ENCODE peak calls at places on chromosome 4, in six cellular contexts. One of them, this sample, is unnamed.

GRCh38 chr4:108315699-108316098 is 147.0 kb upstream of the LEF1 start:
- DNase-seq in A549: no peak
- DNase-seq in upper lobe of right lung: no peak
- DNase-seq in testis: no peak
- DNase-seq in mammary epithelial cell: no peak
- DNase-seq in suprapubic skin: no peak
- DNase-seq in this sample: no peak

GRCh38 chr4:56658410-56659003 is 22.6 kb downstream of the HOPX start:
- DNase-seq in A549: no peak
- DNase-seq in upper lobe of right lung: no peak
- DNase-seq in testis: no peak
- DNase-seq in mammary epithelial cell: peak; percentile 47
- DNase-seq in suprapubic skin: no peak
- DNase-seq in this sample: no peak

GRCh38 chr4:151808120-151808529 is 47.3 kb upstream of the GATB start:
- DNase-seq in A549: no peak
- DNase-seq in upper lobe of right lung: no peak
- DNase-seq in testis: no peak
- DNase-seq in mammary epithelial cell: peak; percentile 24
- DNase-seq in suprapubic skin: no peak
- DNase-seq in this sample: no peak

GRCh38 chr4:26787461-26788340 is 72.9 kb upstream of the STIM2 start:
- DNase-seq in A549: peak; percentile 50
- DNase-seq in upper lobe of right lung: no peak
- DNase-seq in testis: no peak
- DNase-seq in mammary epithelial cell: peak; percentile 85
- DNase-seq in suprapubic skin: no peak
- DNase-seq in this sample: no peak

GRCh38 chr4:77852892-77853495 is 9.6 kb upstream of the MRPL1 start:
- DNase-seq in A549: no peak
- DNase-seq in upper lobe of right lung: no peak
- DNase-seq in testis: no peak
- DNase-seq in mammary epithelial cell: no peak
- DNase-seq in suprapubic skin: no peak
- DNase-seq in this sample: no peak

GRCh38 chr4:152937535-152938236 is 1.6 kb downstream of the FHDC1 start:
- DNase-seq in A549: peak; percentile 14
- DNase-seq in upper lobe of right lung: peak; percentile 78
- DNase-seq in testis: peak; percentile 50
- DNase-seq in mammary epithelial cell: peak; percentile 58
- DNase-seq in suprapubic skin: no peak
- DNase-seq in this sample: no peak

GRCh38 chr4:83536649-83537352 is 893 bp downstream of the GPAT3 start:
- DNase-seq in A549: no peak
- DNase-seq in upper lobe of right lung: no peak
- DNase-seq in testis: no peak
- DNase-seq in mammary epithelial cell: no peak
- DNase-seq in suprapubic skin: no peak
- DNase-seq in this sample: no peak

GRCh38 chr4:87009095-87009648 is 74.4 kb downstream of the AFF1 start:
- DNase-seq in A549: no peak
- DNase-seq in upper lobe of right lung: no peak
- DNase-seq in testis: no peak
- DNase-seq in mammary epithelial cell: no peak
- DNase-seq in suprapubic skin: no peak
- DNase-seq in this sample: no peak

GRCh38 chr4:56674984-56675383 is 6.1 kb downstream of the HOPX start:
- DNase-seq in A549: no peak
- DNase-seq in upper lobe of right lung: no peak
- DNase-seq in testis: no peak
- DNase-seq in mammary epithelial cell: no peak
- DNase-seq in suprapubic skin: no peak
- DNase-seq in this sample: no peak

GRCh38 chr4:144709793-144710525 is 64.0 kb downstream of the HHIP start:
- DNase-seq in A549: peak; percentile 44
- DNase-seq in upper lobe of right lung: no peak
- DNase-seq in testis: no peak
- DNase-seq in mammary epithelial cell: peak; percentile 92
- DNase-seq in suprapubic skin: no peak
- DNase-seq in this sample: no peak

GRCh38 chr4:187666634-187667033 is 328.9 kb upstream of the ZFP42 start:
- DNase-seq in A549: no peak
- DNase-seq in upper lobe of right lung: no peak
- DNase-seq in testis: peak; percentile 54
- DNase-seq in mammary epithelial cell: no peak
- DNase-seq in suprapubic skin: no peak
- DNase-seq in this sample: no peak

GRCh38 chr4:122798101-122798500 is 28.5 kb upstream of the FGF2 start:
- DNase-seq in A549: peak; percentile 73
- DNase-seq in upper lobe of right lung: no peak
- DNase-seq in testis: peak; percentile 56
- DNase-seq in mammary epithelial cell: peak; percentile 91
- DNase-seq in suprapubic skin: no peak
- DNase-seq in this sample: peak; percentile 88

GRCh38 chr4:131764730-131765129 is 1384.4 kb upstream of the PCDH10 start:
- DNase-seq in A549: no peak
- DNase-seq in upper lobe of right lung: no peak
- DNase-seq in testis: peak; percentile 43
- DNase-seq in mammary epithelial cell: no peak
- DNase-seq in suprapubic skin: no peak
- DNase-seq in this sample: no peak

GRCh38 chr4:122364700-122365404 is 14.0 kb upstream of the ADAD1 start:
- DNase-seq in A549: peak; percentile 3
- DNase-seq in upper lobe of right lung: no peak
- DNase-seq in testis: no peak
- DNase-seq in mammary epithelial cell: no peak
- DNase-seq in suprapubic skin: no peak
- DNase-seq in this sample: no peak

GRCh38 chr4:663438-664428 is 10.3 kb downstream of the ATP5ME start:
- DNase-seq in A549: no peak
- DNase-seq in upper lobe of right lung: peak; percentile 89
- DNase-seq in testis: peak; percentile 64
- DNase-seq in mammary epithelial cell: no peak
- DNase-seq in suprapubic skin: no peak
- DNase-seq in this sample: no peak

GRCh38 chr4:139523076-139523475 is 32.9 kb downstream of the SETD7 start:
- DNase-seq in A549: no peak
- DNase-seq in upper lobe of right lung: no peak
- DNase-seq in testis: no peak
- DNase-seq in mammary epithelial cell: peak; percentile 32
- DNase-seq in suprapubic skin: no peak
- DNase-seq in this sample: no peak

GRCh38 chr4:140237616-140238352 is 83.8 kb upstream of the MAML3 start:
- DNase-seq in A549: no peak
- DNase-seq in upper lobe of right lung: peak; percentile 80
- DNase-seq in testis: peak; percentile 78
- DNase-seq in mammary epithelial cell: no peak
- DNase-seq in suprapubic skin: peak; percentile 88
- DNase-seq in this sample: peak; percentile 88

GRCh38 chr4:20159516-20159915 is 92.2 kb upstream of the SLIT2 start:
- DNase-seq in A549: no peak
- DNase-seq in upper lobe of right lung: no peak
- DNase-seq in testis: no peak
- DNase-seq in mammary epithelial cell: no peak
- DNase-seq in suprapubic skin: no peak
- DNase-seq in this sample: no peak

GRCh38 chr4:24209131-24209530 is 319.3 kb upstream of the PPARGC1A start:
- DNase-seq in A549: no peak
- DNase-seq in upper lobe of right lung: no peak
- DNase-seq in testis: no peak
- DNase-seq in mammary epithelial cell: no peak
- DNase-seq in suprapubic skin: no peak
- DNase-seq in this sample: no peak

DNA sequence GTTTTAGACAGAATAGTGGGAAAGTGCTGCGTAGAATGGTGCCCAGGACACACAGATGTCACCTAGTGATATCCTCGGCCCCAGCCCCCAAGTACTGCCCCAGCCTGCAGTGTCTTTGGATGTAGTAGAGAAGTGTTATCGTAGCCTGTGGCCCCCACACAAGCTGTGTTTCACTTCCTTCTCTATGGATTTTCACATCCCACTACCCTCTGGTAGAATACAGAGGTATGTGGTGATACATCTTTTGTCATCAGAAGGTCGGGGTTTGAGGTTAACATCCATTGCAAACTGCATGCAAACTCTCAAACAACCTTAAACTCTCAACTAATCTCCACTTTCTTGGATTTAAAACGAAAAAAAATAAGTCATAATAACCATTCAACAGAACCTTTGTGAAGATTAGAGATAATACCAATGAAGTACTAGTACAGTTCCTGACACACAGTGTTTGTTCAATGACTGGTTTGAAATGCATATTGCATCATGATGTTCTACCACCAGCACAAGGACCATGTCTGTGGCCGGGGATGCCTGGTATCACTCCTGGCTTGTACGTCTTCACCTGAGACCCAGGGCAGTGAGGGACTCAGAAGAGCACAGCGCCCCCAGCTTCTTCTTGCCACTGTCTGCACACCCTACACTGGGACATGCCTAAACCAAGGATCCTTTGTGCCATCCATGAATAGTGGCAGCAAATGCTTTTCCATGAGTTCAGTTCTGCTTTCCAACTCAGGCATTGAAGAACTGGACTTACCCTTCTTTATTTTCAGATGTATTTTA is 267.3 kb downstream of the DCTD start:
- DNase-seq in A549: no peak
- DNase-seq in upper lobe of right lung: no peak
- DNase-seq in testis: no peak
- DNase-seq in mammary epithelial cell: no peak
- DNase-seq in suprapubic skin: no peak
- DNase-seq in this sample: no peak
- H3K4me3 ChIP-seq in A549: no peak overlapping the region
- H3K4me3 ChIP-seq in upper lobe of right lung: no peak overlapping the region
- H3K4me3 ChIP-seq in testis: no peak overlapping the region
- H3K4me3 ChIP-seq in mammary epithelial cell: no peak overlapping the region
- H3K4me3 ChIP-seq in suprapubic skin: no peak overlapping the region
- H3K4me3 ChIP-seq in this sample: no peak overlapping the region

GRCh38 chr4:7832331-7832730 is 107.3 kb downstream of the AFAP1 start:
- DNase-seq in A549: no peak
- DNase-seq in upper lobe of right lung: no peak
- DNase-seq in testis: no peak
- DNase-seq in mammary epithelial cell: no peak
- DNase-seq in suprapubic skin: no peak
- DNase-seq in this sample: no peak

GRCh38 chr4:7829687-7830580 is 109.7 kb downstream of the AFAP1 start:
- DNase-seq in A549: no peak
- DNase-seq in upper lobe of right lung: no peak
- DNase-seq in testis: no peak
- DNase-seq in mammary epithelial cell: no peak
- DNase-seq in suprapubic skin: no peak
- DNase-seq in this sample: no peak

GRCh38 chr4:7830747-7831146 is 108.9 kb downstream of the AFAP1 start:
- DNase-seq in A549: no peak
- DNase-seq in upper lobe of right lung: no peak
- DNase-seq in testis: no peak
- DNase-seq in mammary epithelial cell: no peak
- DNase-seq in suprapubic skin: no peak
- DNase-seq in this sample: no peak

GRCh38 chr4:7831330-7831729 is 108.3 kb downstream of the AFAP1 start:
- DNase-seq in A549: no peak
- DNase-seq in upper lobe of right lung: no peak
- DNase-seq in testis: no peak
- DNase-seq in mammary epithelial cell: no peak
- DNase-seq in suprapubic skin: no peak
- DNase-seq in this sample: peak; percentile 76

DNA sequence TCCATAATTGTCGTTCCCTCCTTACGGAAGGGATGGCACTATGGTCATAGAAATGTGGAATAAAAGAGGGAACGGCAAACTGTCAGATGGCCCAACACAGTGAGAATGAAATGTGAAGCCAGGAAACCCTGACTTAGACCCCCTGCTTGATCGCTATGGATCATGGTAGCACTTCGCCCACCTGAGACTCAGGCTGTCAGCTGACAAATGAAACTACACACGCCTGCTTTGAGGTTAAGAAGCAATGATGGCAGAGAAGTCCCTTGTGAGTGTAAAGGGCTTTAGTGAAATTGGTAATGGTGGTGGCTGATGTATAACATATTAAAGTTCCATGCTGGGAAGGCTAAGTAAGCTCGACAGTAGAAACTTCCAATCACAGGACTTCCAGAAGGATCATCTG is 107.8 kb downstream of the AFAP1 start:
- DNase-seq in A549: no peak
- DNase-seq in upper lobe of right lung: no peak
- DNase-seq in testis: no peak
- DNase-seq in mammary epithelial cell: no peak
- DNase-seq in suprapubic skin: no peak
- DNase-seq in this sample: no peak
- H3K27ac ChIP-seq in A549: peak overlapping the region; percentile 52
- H3K27ac ChIP-seq in upper lobe of right lung: peak overlapping the region; percentile 53
- H3K27ac ChIP-seq in testis: no peak overlapping the region
- H3K27ac ChIP-seq in mammary epithelial cell: no peak overlapping the region
- H3K27ac ChIP-seq in suprapubic skin: peak overlapping the region; percentile 12
- H3K27ac ChIP-seq in this sample: peak overlapping the region; percentile 92

GRCh38 chr4:105455182-105455581 is 18.7 kb downstream of the PPA2 start:
- DNase-seq in A549: no peak
- DNase-seq in upper lobe of right lung: no peak
- DNase-seq in testis: no peak
- DNase-seq in mammary epithelial cell: no peak
- DNase-seq in suprapubic skin: no peak
- DNase-seq in this sample: no peak

GRCh38 chr4:105457997-105458396 is 15.9 kb downstream of the PPA2 start:
- DNase-seq in A549: no peak
- DNase-seq in upper lobe of right lung: no peak
- DNase-seq in testis: no peak
- DNase-seq in mammary epithelial cell: no peak
- DNase-seq in suprapubic skin: no peak
- DNase-seq in this sample: no peak

GRCh38 chr4:105451346-105451745 is 22.5 kb downstream of the PPA2 start:
- DNase-seq in A549: no peak
- DNase-seq in upper lobe of right lung: no peak
- DNase-seq in testis: no peak
- DNase-seq in mammary epithelial cell: no peak
- DNase-seq in suprapubic skin: no peak
- DNase-seq in this sample: no peak

GRCh38 chr4:105455998-105456397 is 17.9 kb downstream of the PPA2 start:
- DNase-seq in A549: no peak
- DNase-seq in upper lobe of right lung: no peak
- DNase-seq in testis: no peak
- DNase-seq in mammary epithelial cell: no peak
- DNase-seq in suprapubic skin: no peak
- DNase-seq in this sample: no peak

GRCh38 chr4:105453550-105454201 is 20.2 kb downstream of the PPA2 start:
- DNase-seq in A549: no peak
- DNase-seq in upper lobe of right lung: no peak
- DNase-seq in testis: no peak
- DNase-seq in mammary epithelial cell: peak; percentile 13
- DNase-seq in suprapubic skin: no peak
- DNase-seq in this sample: no peak
- TF ChIP-seq CTCF in A549: no peak
- TF ChIP-seq CTCF in upper lobe of right lung: no peak
- TF ChIP-seq CTCF in testis: no peak
- TF ChIP-seq CTCF in mammary epithelial cell: peak; percentile 30
- TF ChIP-seq CTCF in suprapubic skin: no peak
- TF ChIP-seq CTCF in this sample: no peak

GRCh38 chr4:94175553-94176260 is 32.0 kb upstream of the SMARCAD1 start:
- DNase-seq in A549: no peak
- DNase-seq in upper lobe of right lung: no peak
- DNase-seq in testis: no peak
- DNase-seq in mammary epithelial cell: no peak
- DNase-seq in suprapubic skin: no peak
- DNase-seq in this sample: no peak
- H3K4me3 ChIP-seq in A549: no peak overlapping the region
- H3K4me3 ChIP-seq in upper lobe of right lung: no peak overlapping the region
- H3K4me3 ChIP-seq in testis: no peak overlapping the region
- H3K4me3 ChIP-seq in mammary epithelial cell: no peak overlapping the region
- H3K4me3 ChIP-seq in suprapubic skin: no peak overlapping the region
- H3K4me3 ChIP-seq in this sample: no peak overlapping the region

GRCh38 chr4:168769416-168769815 is 240.6 kb downstream of the CBR4 start:
- DNase-seq in A549: peak; percentile 24
- DNase-seq in upper lobe of right lung: no peak
- DNase-seq in testis: no peak
- DNase-seq in mammary epithelial cell: peak; percentile 43
- DNase-seq in suprapubic skin: no peak
- DNase-seq in this sample: no peak
- H3K27ac ChIP-seq in A549: peak overlapping the region; percentile 68
- H3K27ac ChIP-seq in upper lobe of right lung: no peak overlapping the region
- H3K27ac ChIP-seq in testis: no peak overlapping the region
- H3K27ac ChIP-seq in mammary epithelial cell: no peak overlapping the region
- H3K27ac ChIP-seq in suprapubic skin: no peak overlapping the region
- H3K27ac ChIP-seq in this sample: peak overlapping the region; percentile 31